ENCODE peak calls at places on chromosomes 3 and 15, in seven cellular contexts. Z, K, J, B, A, C and E are unnamed samples.

GRCh38 chr3:124140751-124141150 is 148.8 kb upstream of the ROPN1 start:
- DNase-seq in Z (no peak), K (no peak), J (no peak), B (no peak), A (no peak), C (no peak), E (peak)

GRCh38 chr15:40307421-40308165 is at the start of gene PLCB2:
- DNase-seq in Z (peak), K (no peak), J (peak), B (no peak), A (no peak), C (no peak), E (no peak)

GRCh38 chr15:63288778-63289378 is 11.5 kb downstream of the APH1B start:
- DNase-seq in Z (no peak), K (no peak), J (no peak), B (peak), A (peak), C (peak), E (peak)

GRCh38 chr3:109920749-109921148 is 583.4 kb upstream of the DPPA4 start:
- DNase-seq in Z (no peak), K (no peak), J (no peak), B (no peak), A (no peak), C (no peak), E (no peak)

GRCh38 chr15:72353266-72353665 is 22.5 kb downstream of the HEXA start:
- DNase-seq in Z (no peak), K (no peak), J (no peak), B (no peak), A (no peak), C (no peak), E (no peak)

GRCh38 chr3:90180543-90180942 is 1073.1 kb downstream of the EPHA3 start:
- DNase-seq in Z (no peak), K (no peak), J (no peak), B (no peak), A (no peak), C (no peak), E (no peak)

GRCh38 chr3:20698896-20699295 is 512.9 kb upstream of the SGO1 start:
- DNase-seq in Z (no peak), K (no peak), J (no peak), B (no peak), A (no peak), C (no peak), E (no peak)

GRCh38 chr3:115301364-115301860 is 154.3 kb upstream of the ZBTB20 start:
- DNase-seq in Z (no peak), K (no peak), J (no peak), B (no peak), A (no peak), C (no peak), E (no peak)

GRCh38 chr3:114076711-114077110 is 20.2 kb downstream of the QTRT2 start:
- DNase-seq in Z (no peak), K (no peak), J (no peak), B (no peak), A (no peak), C (no peak), E (no peak)

GRCh38 chr3:183460059-183461052 is 31.9 kb upstream of the MCF2L2 start:
- DNase-seq in Z (no peak), K (no peak), J (no peak), B (no peak), A (no peak), C (no peak), E (peak)

GRCh38 chr3:43870844-43871626 is 180.3 kb downstream of the ABHD5 start:
- DNase-seq in Z (no peak), K (no peak), J (no peak), B (no peak), A (no peak), C (no peak), E (peak)

GRCh38 chr3:114758828-114759709 is 388.0 kb downstream of the ZBTB20 start:
- DNase-seq in Z (no peak), K (no peak), J (no peak), B (no peak), A (peak), C (no peak), E (peak)

GRCh38 chr3:150868282-150868681 is 37.0 kb downstream of the MINDY4B start:
- DNase-seq in Z (no peak), K (no peak), J (no peak), B (no peak), A (no peak), C (no peak), E (peak)

GRCh38 chr3:127484601-127485388 is 105.7 kb downstream of the TPRA1 start:
- DNase-seq in Z (no peak), K (no peak), J (no peak), B (no peak), A (no peak), C (no peak), E (no peak)

GRCh38 chr3:78741066-78741645 is 1026.6 kb downstream of the ROBO1 start:
- DNase-seq in Z (no peak), K (no peak), J (no peak), B (no peak), A (no peak), C (no peak), E (no peak)

GRCh38 chr3:154818676-154819255 is 261.4 kb upstream of the MME start:
- DNase-seq in Z (no peak), K (no peak), J (no peak), B (no peak), A (no peak), C (no peak), E (no peak)

GRCh38 chr3:127100459-127101410 is 92.2 kb upstream of the PRR23E start:
- DNase-seq in Z (no peak), K (no peak), J (no peak), B (no peak), A (no peak), C (no peak), E (no peak)

GRCh38 chr3:158272071-158272470 is 162.2 kb downstream of the RSRC1 start:
- DNase-seq in Z (no peak), K (no peak), J (no peak), B (no peak), A (no peak), C (no peak), E (no peak)

GRCh38 chr15:74129411-74130088 is 836 bp upstream of the ISLR2 start:
- DNase-seq in Z (no peak), K (no peak), J (no peak), B (no peak), A (no peak), C (no peak), E (no peak)

GRCh38 chr15:52137432-52138357 is 25.1 kb upstream of the BCL2L10 start:
- DNase-seq in Z (no peak), K (no peak), J (no peak), B (no peak), A (no peak), C (no peak), E (no peak)

GRCh38 chr3:156448300-156448699 is 106.6 kb downstream of the SSR3 start:
- DNase-seq in Z (no peak), K (no peak), J (no peak), B (peak), A (peak), C (no peak), E (no peak)

GRCh38 chr3:42652611-42653302 is 740 bp upstream of the ZBTB47 start:
- DNase-seq in Z (peak), K (no peak), J (peak), B (peak), A (peak), C (no peak), E (peak)

GRCh38 chr3:86988235-86988634 is 2.7 kb downstream of the VGLL3 start:
- DNase-seq in Z (no peak), K (no peak), J (no peak), B (peak), A (no peak), C (no peak), E (peak)

GRCh38 chr3:114231616-114232015 is 5.8 kb downstream of the ZNF80 start:
- DNase-seq in Z (no peak), K (no peak), J (no peak), B (no peak), A (no peak), C (no peak), E (no peak)

GRCh38 chr15:67091073-67091965 is 25.9 kb downstream of the SMAD3 start:
- DNase-seq in Z (peak), K (no peak), J (peak), B (peak), A (peak), C (no peak), E (peak)

GRCh38 chr15:63107895-63108546 is 13.6 kb upstream of the LACTB start:
- DNase-seq in Z (no peak), K (no peak), J (no peak), B (peak), A (peak), C (no peak), E (peak)

GRCh38 chr3:89682556-89682955 is 575.1 kb downstream of the EPHA3 start:
- DNase-seq in Z (no peak), K (no peak), J (no peak), B (no peak), A (no peak), C (no peak), E (no peak)

GRCh38 chr15:101070502-101071273 is 151.5 kb downstream of the LRRK1 start:
- DNase-seq in Z (no peak), K (no peak), J (peak), B (peak), A (no peak), C (no peak), E (peak)

GRCh38 chr3:23809840-23810341 is 4.1 kb downstream of the UBE2E1 start:
- DNase-seq in Z (no peak), K (no peak), J (no peak), B (no peak), A (no peak), C (no peak), E (no peak)

GRCh38 chr3:53089511-53089910 is 40.7 kb downstream of the RFT1 start:
- DNase-seq in Z (peak), K (peak), J (peak), B (no peak), A (no peak), C (no peak), E (no peak)

GRCh38 chr15:67125589-67126502 is 60.4 kb downstream of the SMAD3 start:
- DNase-seq in Z (peak), K (peak), J (peak), B (peak), A (peak), C (peak), E (peak)

GRCh38 chr3:46908294-46908985 is 30.9 kb downstream of the PTH1R start:
- DNase-seq in Z (no peak), K (no peak), J (peak), B (no peak), A (no peak), C (no peak), E (no peak)

GRCh38 chr3:7546219-7546618 is 685.3 kb downstream of the GRM7 start:
- DNase-seq in Z (no peak), K (no peak), J (no peak), B (no peak), A (peak), C (no peak), E (peak)

GRCh38 chr3:106720510-106720909 is 656.7 kb upstream of the CCDC54 start:
- DNase-seq in Z (no peak), K (no peak), J (no peak), B (no peak), A (no peak), C (no peak), E (no peak)